ENCODE peak calls at places on chromosomes 7 and 10, in five cellular contexts. One of them, this sample, is unnamed.

GRCh38 chr10:71634531-71635164 is 84.9 kb downstream of the C10orf105 start:
- DNase-seq in H9: no peak
- DNase-seq in IMR-90: no peak
- DNase-seq in neuronal stem cell: no peak
- DNase-seq in mesenchymal stem cell: no peak
- DNase-seq in this sample: no peak

GRCh38 chr10:310976-311639 is 175.9 kb downstream of the ZMYND11 start:
- DNase-seq in H9: no peak
- DNase-seq in IMR-90: peak; percentile 56
- DNase-seq in neuronal stem cell: no peak
- DNase-seq in mesenchymal stem cell: no peak
- DNase-seq in this sample: no peak

GRCh38 chr10:70378122-70378521 is 4.3 kb downstream of the LRRC20 start:
- DNase-seq in H9: no peak
- DNase-seq in IMR-90: peak; percentile 95
- DNase-seq in neuronal stem cell: no peak
- DNase-seq in mesenchymal stem cell: peak; percentile 93
- DNase-seq in this sample: no peak

GRCh38 chr7:91242097-91242846 is 22.0 kb upstream of the FZD1 start:
- DNase-seq in H9: no peak
- DNase-seq in IMR-90: peak; percentile 66
- DNase-seq in neuronal stem cell: no peak
- DNase-seq in mesenchymal stem cell: peak; percentile 37
- DNase-seq in this sample: no peak

GRCh38 chr7:29807179-29807841 is 1.0 kb downstream of the WIPF3 start:
- DNase-seq in H9: peak; percentile 72
- DNase-seq in IMR-90: no peak
- DNase-seq in neuronal stem cell: peak; percentile 35
- DNase-seq in mesenchymal stem cell: peak; percentile 18
- DNase-seq in this sample: peak; percentile 67

GRCh38 chr7:155868955-155869783 is 56.9 kb upstream of the SHH start:
- DNase-seq in H9: peak; percentile 7
- DNase-seq in IMR-90: no peak
- DNase-seq in neuronal stem cell: no peak
- DNase-seq in mesenchymal stem cell: no peak
- DNase-seq in this sample: no peak

GRCh38 chr7:34675749-34676374 is 17.8 kb downstream of the NPSR1 start:
- DNase-seq in H9: peak; percentile 49
- DNase-seq in IMR-90: no peak
- DNase-seq in neuronal stem cell: peak; percentile 20
- DNase-seq in mesenchymal stem cell: peak; percentile 9
- DNase-seq in this sample: peak; percentile 53

GRCh38 chr7:101728888-101729883 is 88.2 kb upstream of the CUX1 start:
- DNase-seq in H9: no peak
- DNase-seq in IMR-90: peak; percentile 97
- DNase-seq in neuronal stem cell: no peak
- DNase-seq in mesenchymal stem cell: peak; percentile 94
- DNase-seq in this sample: no peak

GRCh38 chr7:7820939-7821338 is 102.5 kb upstream of the RPA3 start:
- DNase-seq in H9: no peak
- DNase-seq in IMR-90: no peak
- DNase-seq in neuronal stem cell: no peak
- DNase-seq in mesenchymal stem cell: no peak
- DNase-seq in this sample: no peak

GRCh38 chr10:71476249-71477011 is 79.7 kb downstream of the CDH23 start:
- DNase-seq in H9: no peak
- DNase-seq in IMR-90: no peak
- DNase-seq in neuronal stem cell: no peak
- DNase-seq in mesenchymal stem cell: no peak
- DNase-seq in this sample: no peak

GRCh38 chr7:25858562-25859411 is 293.2 kb upstream of the NFE2L3 start:
- DNase-seq in H9: peak; percentile 52
- DNase-seq in IMR-90: no peak
- DNase-seq in neuronal stem cell: no peak
- DNase-seq in mesenchymal stem cell: peak; percentile 86
- DNase-seq in this sample: peak; percentile 72

GRCh38 chr10:35946556-35946955 is 304.5 kb upstream of the FZD8 start:
- DNase-seq in H9: no peak
- DNase-seq in IMR-90: peak; percentile 37
- DNase-seq in neuronal stem cell: no peak
- DNase-seq in mesenchymal stem cell: peak; percentile 54
- DNase-seq in this sample: no peak

GRCh38 chr10:119104653-119105024 is 726 bp downstream of the DENND10 start:
- DNase-seq in H9: peak; percentile 34
- DNase-seq in IMR-90: no peak
- DNase-seq in neuronal stem cell: peak; percentile 24
- DNase-seq in mesenchymal stem cell: peak; percentile 56
- DNase-seq in this sample: peak; percentile 55

GRCh38 chr10:31075434-31075833 is 43.8 kb upstream of the ZNF438 start:
- DNase-seq in H9: no peak
- DNase-seq in IMR-90: peak; percentile 96
- DNase-seq in neuronal stem cell: no peak
- DNase-seq in mesenchymal stem cell: peak; percentile 70
- DNase-seq in this sample: no peak

GRCh38 chr10:5563991-5564536 is 39.3 kb downstream of the CALML3 start:
- DNase-seq in H9: no peak
- DNase-seq in IMR-90: peak; percentile 61
- DNase-seq in neuronal stem cell: no peak
- DNase-seq in mesenchymal stem cell: peak; percentile 72
- DNase-seq in this sample: no peak

GRCh38 chr10:5563237-5563961 is 38.6 kb downstream of the CALML3 start:
- DNase-seq in H9: no peak
- DNase-seq in IMR-90: no peak
- DNase-seq in neuronal stem cell: no peak
- DNase-seq in mesenchymal stem cell: peak; percentile 46
- DNase-seq in this sample: no peak

GRCh38 chr10:5565671-5566581 is 41.2 kb downstream of the CALML3 start:
- DNase-seq in H9: no peak
- DNase-seq in IMR-90: peak; percentile 84
- DNase-seq in neuronal stem cell: no peak
- DNase-seq in mesenchymal stem cell: peak; percentile 53
- DNase-seq in this sample: no peak

GRCh38 chr10:5565205-5565545 is 40.4 kb downstream of the CALML3 start:
- DNase-seq in H9: no peak
- DNase-seq in IMR-90: no peak
- DNase-seq in neuronal stem cell: no peak
- DNase-seq in mesenchymal stem cell: no peak
- DNase-seq in this sample: no peak

GRCh38 chr10:5564537-5565204 is 39.9 kb downstream of the CALML3 start:
- DNase-seq in H9: no peak
- DNase-seq in IMR-90: no peak
- DNase-seq in neuronal stem cell: no peak
- DNase-seq in mesenchymal stem cell: no peak
- DNase-seq in this sample: no peak
- H3K79me1 ChIP-seq in H9: no peaks in the 10 kb centered on the region
- H3K79me1 ChIP-seq in IMR-90: peaks cover 7% of the 10 kb centered on the region
- H3K79me1 ChIP-seq in neuronal stem cell: no peaks in the 10 kb centered on the region
- H3K79me1 ChIP-seq in mesenchymal stem cell: no peaks in the 10 kb centered on the region
- H3K79me1 ChIP-seq in this sample: no peaks in the 10 kb centered on the region

GRCh38 chr7:42702647-42703046 is 209.2 kb downstream of the C7orf25 start:
- DNase-seq in H9: no peak
- DNase-seq in IMR-90: no peak
- DNase-seq in neuronal stem cell: no peak
- DNase-seq in mesenchymal stem cell: no peak
- DNase-seq in this sample: no peak
- H2BK15ac ChIP-seq in H9: no peak overlapping the region
- H2BK15ac ChIP-seq in IMR-90: no peak overlapping the region
- H2BK15ac ChIP-seq in neuronal stem cell: no peak overlapping the region
- H2BK15ac ChIP-seq in mesenchymal stem cell: no peak overlapping the region
- H2BK15ac ChIP-seq in this sample: no peak overlapping the region

GRCh38 chr10:8054243-8054497 is 318 bp upstream of the GATA3 start:
- DNase-seq in H9: no peak
- DNase-seq in IMR-90: no peak
- DNase-seq in neuronal stem cell: no peak
- DNase-seq in mesenchymal stem cell: peak; percentile 71
- DNase-seq in this sample: no peak

GRCh38 chr10:8056891-8057331 is 2.4 kb downstream of the GATA3 start:
- DNase-seq in H9: no peak
- DNase-seq in IMR-90: no peak
- DNase-seq in neuronal stem cell: peak; percentile 17
- DNase-seq in mesenchymal stem cell: peak; percentile 54
- DNase-seq in this sample: no peak

GRCh38 chr10:8056378-8056777 is 1.9 kb downstream of the GATA3 start:
- DNase-seq in H9: no peak
- DNase-seq in IMR-90: no peak
- DNase-seq in neuronal stem cell: peak; percentile 15
- DNase-seq in mesenchymal stem cell: no peak
- DNase-seq in this sample: no peak

GRCh38 chr10:8054498-8055407 is at the start of gene GATA3:
- DNase-seq in H9: peak; percentile 82
- DNase-seq in IMR-90: peak; percentile 34
- DNase-seq in neuronal stem cell: peak; percentile 56
- DNase-seq in mesenchymal stem cell: peak; percentile 92
- DNase-seq in this sample: peak; percentile 75

GRCh38 chr10:8055420-8056349 is 1.2 kb downstream of the GATA3 start:
- DNase-seq in H9: no peak
- DNase-seq in IMR-90: no peak
- DNase-seq in neuronal stem cell: peak; percentile 9
- DNase-seq in mesenchymal stem cell: no peak
- DNase-seq in this sample: peak; percentile 74
- H3K79me1 ChIP-seq in H9: no peaks in the 10 kb centered on the region
- H3K79me1 ChIP-seq in IMR-90: no peaks in the 10 kb centered on the region
- H3K79me1 ChIP-seq in neuronal stem cell: no peaks in the 10 kb centered on the region
- H3K79me1 ChIP-seq in mesenchymal stem cell: no peaks in the 10 kb centered on the region
- H3K79me1 ChIP-seq in this sample: no peaks in the 10 kb centered on the region

DNA sequence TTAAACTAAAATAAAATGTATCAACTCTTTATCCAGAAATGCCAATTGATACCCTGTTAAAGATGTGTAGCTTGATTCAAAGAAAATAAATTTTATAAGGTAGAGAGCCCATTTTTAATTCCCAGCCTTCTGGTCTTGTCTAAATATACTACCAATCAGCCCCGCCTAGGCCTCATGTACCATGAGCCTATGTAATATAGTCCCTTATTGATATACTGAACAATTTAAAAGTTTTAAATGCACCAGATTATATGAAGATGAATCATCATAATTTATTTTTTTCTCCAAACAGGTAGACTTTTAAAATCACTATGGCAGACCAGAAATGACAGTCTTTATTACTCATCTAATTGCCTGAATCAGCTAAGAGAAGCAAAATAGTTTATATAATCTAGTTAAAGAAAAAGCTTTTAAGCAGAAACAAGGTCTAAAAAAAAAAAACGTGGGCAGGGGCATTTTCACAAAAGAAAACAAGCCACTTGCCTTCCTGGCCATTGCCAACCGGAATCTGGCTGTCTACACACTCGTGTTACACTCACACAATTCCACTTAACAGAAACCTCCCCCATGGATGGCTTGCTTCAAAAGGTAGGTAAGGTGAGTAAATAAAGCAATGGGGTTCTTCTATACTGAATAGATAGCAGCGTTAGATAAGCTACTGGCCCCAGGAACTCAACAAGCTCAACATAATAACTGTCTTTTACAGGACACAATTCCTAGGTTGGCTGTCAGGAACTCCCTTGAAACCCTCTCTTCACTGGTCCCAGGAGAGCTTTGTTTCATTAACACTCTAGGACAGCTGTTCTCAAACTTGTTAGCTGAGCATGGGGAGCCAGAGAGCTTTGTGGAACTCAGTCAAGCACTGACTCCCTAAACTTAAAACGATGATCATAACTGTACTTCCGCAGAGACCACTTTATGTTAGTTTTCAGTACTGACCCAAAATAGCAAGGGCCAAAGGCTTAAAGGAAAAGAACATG is 37.2 kb downstream of the RAPGEF5 start:
- DNase-seq in H9: no peak
- DNase-seq in IMR-90: no peak
- DNase-seq in neuronal stem cell: no peak
- DNase-seq in mesenchymal stem cell: no peak
- DNase-seq in this sample: no peak
- H2BK15ac ChIP-seq in H9: no peak overlapping the region
- H2BK15ac ChIP-seq in IMR-90: no peak overlapping the region
- H2BK15ac ChIP-seq in neuronal stem cell: no peak overlapping the region
- H2BK15ac ChIP-seq in mesenchymal stem cell: no peak overlapping the region
- H2BK15ac ChIP-seq in this sample: no peak overlapping the region

DNA sequence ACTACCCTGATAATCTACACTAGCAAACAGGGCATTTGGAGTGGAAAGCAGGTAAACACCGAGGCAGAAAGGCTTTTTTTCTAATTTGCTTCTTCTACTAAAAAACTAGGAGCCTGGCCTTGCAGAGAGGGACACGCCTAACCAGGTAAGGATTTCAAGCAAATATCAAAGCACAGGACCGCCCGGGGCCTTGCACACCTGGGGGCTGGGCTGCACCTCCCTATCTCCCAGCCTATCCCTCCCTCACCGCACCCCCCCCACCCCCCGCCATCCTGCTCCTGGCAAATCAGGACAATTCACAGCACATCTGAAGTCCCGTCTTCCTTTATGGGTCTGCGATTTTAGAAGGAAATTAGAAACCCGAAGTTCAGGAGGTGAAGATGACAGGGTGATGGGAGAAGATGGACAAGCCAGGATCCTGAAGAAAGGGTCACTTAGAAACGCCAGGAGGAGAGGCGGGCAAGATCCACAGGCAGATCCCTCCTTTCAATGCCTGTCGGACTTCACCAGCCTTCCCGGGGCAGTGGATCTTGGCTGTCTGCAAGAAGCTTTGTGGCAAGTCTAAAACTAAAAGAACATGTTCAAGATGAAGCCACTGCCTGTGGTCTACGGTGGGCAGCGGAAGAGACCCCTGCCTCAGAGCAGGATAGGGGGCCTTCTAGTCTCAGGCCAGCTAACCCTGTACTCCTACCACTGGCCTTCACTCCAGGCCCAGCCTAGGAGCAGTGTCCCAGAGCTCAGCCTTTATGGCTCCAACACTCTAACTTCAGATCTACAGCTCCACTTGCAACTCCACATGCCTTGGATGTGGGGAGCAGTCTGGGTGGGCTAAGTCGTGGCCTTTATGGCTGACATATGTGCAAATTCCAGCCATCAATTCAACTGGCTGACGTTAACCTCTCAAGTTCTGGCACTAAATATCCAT is 43.9 kb downstream of the TNS3 start:
- DNase-seq in H9: no peak
- DNase-seq in IMR-90: no peak
- DNase-seq in neuronal stem cell: no peak
- DNase-seq in mesenchymal stem cell: peak; percentile 72
- DNase-seq in this sample: no peak
- H3K79me1 ChIP-seq in H9: no peaks in the 10 kb centered on the region
- H3K79me1 ChIP-seq in IMR-90: peaks cover 90% of the 10 kb centered on the region
- H3K79me1 ChIP-seq in neuronal stem cell: no peaks in the 10 kb centered on the region
- H3K79me1 ChIP-seq in mesenchymal stem cell: peaks cover 21% of the 10 kb centered on the region
- H3K79me1 ChIP-seq in this sample: peaks cover 12% of the 10 kb centered on the region

GRCh38 chr7:138065827-138066226 is 10.4 kb upstream of the AKR1D1 start:
- DNase-seq in H9: no peak
- DNase-seq in IMR-90: no peak
- DNase-seq in neuronal stem cell: no peak
- DNase-seq in mesenchymal stem cell: no peak
- DNase-seq in this sample: no peak

GRCh38 chr7:138067774-138068173 is 8.5 kb upstream of the AKR1D1 start:
- DNase-seq in H9: no peak
- DNase-seq in IMR-90: no peak
- DNase-seq in neuronal stem cell: no peak
- DNase-seq in mesenchymal stem cell: no peak
- DNase-seq in this sample: no peak

GRCh38 chr7:138063400-138063799 is 12.9 kb upstream of the AKR1D1 start:
- DNase-seq in H9: no peak
- DNase-seq in IMR-90: no peak
- DNase-seq in neuronal stem cell: no peak
- DNase-seq in mesenchymal stem cell: no peak
- DNase-seq in this sample: no peak

GRCh38 chr7:138064856-138065357 is 11.4 kb upstream of the AKR1D1 start:
- DNase-seq in H9: peak; percentile 31
- DNase-seq in IMR-90: peak; percentile 18
- DNase-seq in neuronal stem cell: no peak
- DNase-seq in mesenchymal stem cell: peak; percentile 66
- DNase-seq in this sample: no peak

GRCh38 chr7:138066954-138067394 is 9.3 kb upstream of the AKR1D1 start:
- DNase-seq in H9: no peak
- DNase-seq in IMR-90: no peak
- DNase-seq in neuronal stem cell: no peak
- DNase-seq in mesenchymal stem cell: no peak
- DNase-seq in this sample: no peak
- H2BK15ac ChIP-seq in H9: no peak overlapping the region
- H2BK15ac ChIP-seq in IMR-90: no peak overlapping the region
- H2BK15ac ChIP-seq in neuronal stem cell: no peak overlapping the region
- H2BK15ac ChIP-seq in mesenchymal stem cell: no peak overlapping the region
- H2BK15ac ChIP-seq in this sample: no peak overlapping the region

This sample was measured in H1.